ENCODE peak calls at places on chromosomes 1 and 21, in seven cellular contexts. C is GM10248; J is GM12891; Z is non-pigmented ciliary epithelial cell; R is body of pancreas; T is activated gamma-delta T cell treated with anti-CD3 and anti-CD28 coated beads, Interleukin-2, amount 50 U/mL, for 16 hours; D is SW480. Y is an unnamed sample.

GRCh38 chr1:201072149-201072548 is 40.1 kb downstream of the CACNA1S start:
- DNase-seq in R (no peak), D (peak; percentile 56), Z (no peak), C (no peak), J (no peak), T (no peak), Y (no peak)

GRCh38 chr1:41622859-41623732 is 138.6 kb upstream of the EDN2 start:
- DNase-seq in D (no peak), C (peak; percentile 84), T (no peak), J (peak; percentile 48), Z (no peak), R (no peak), Y (no peak)

GRCh38 chr1:63321061-63321787 is 1.1 kb upstream of the FOXD3 start:
- DNase-seq in J (no peak), Z (no peak), R (no peak), D (no peak), C (no peak), T (no peak), Y (no peak)

GRCh38 chr21:33801424-33802405 is 113.9 kb downstream of the ATP5PO start:
- DNase-seq in D (peak; percentile 50), Z (peak; percentile 44), T (no peak), R (peak; percentile 21), C (no peak), J (no peak), Y (no peak)

GRCh38 chr1:105865546-105865945 is 1190.9 kb upstream of the PRMT6 start:
- DNase-seq in T (no peak), C (no peak), J (no peak), D (no peak), R (no peak), Z (peak; percentile 35), Y (no peak)

GRCh38 chr1:1971017-1971416 is 32.6 kb downstream of the CFAP74 start:
- DNase-seq in R (no peak), Z (no peak), J (no peak), C (no peak), D (no peak), T (no peak), Y (no peak)

GRCh38 chr1:209685835-209686234 is 10.6 kb downstream of the G0S2 start:
- DNase-seq in J (no peak), D (no peak), R (no peak), C (no peak), Z (no peak), T (no peak), Y (no peak)

GRCh38 chr1:171267391-171267790 is 19.1 kb downstream of the FMO1 start:
- DNase-seq in D (no peak), J (no peak), R (no peak), T (no peak), C (no peak), Z (no peak), Y (no peak)

GRCh38 chr1:202968895-202969295 is 1.8 kb upstream of the CYB5R1 start:
- DNase-seq in R (peak; percentile 36), T (no peak), D (peak; percentile 71), C (peak; percentile 70), Z (no peak), J (peak; percentile 60), Y (peak; percentile 89)

GRCh38 chr1:96362623-96363022 is 359.0 kb upstream of the PTBP2 start:
- DNase-seq in T (no peak), C (no peak), R (no peak), D (peak; percentile 97), J (no peak), Z (peak; percentile 97), Y (peak; percentile 47)

GRCh38 chr1:235069577-235070563 is 58.8 kb downstream of the TOMM20 start:
- DNase-seq in T (no peak), D (peak; percentile 75), J (no peak), C (no peak), R (peak; percentile 93), Z (no peak), Y (no peak)

Y was measured in KG1.